ENCODE peak calls at places on chromosomes 16 and 17, in five cellular contexts. S is BE2C; C is cardiac muscle cell; X is left lung; M is CD8-positive, alpha-beta T cell. A is an unnamed sample.

GRCh38 chr16:75267631-75268264 is 16.3 kb upstream of the BCAR1 start:
- DNase-seq in S (peak), C (peak), X (peak), M (no peak), A (no peak)

GRCh38 chr17:76940738-76941350 is 72.6 kb downstream of the MGAT5B start:
- DNase-seq in S (peak), C (no peak), X (no peak), M (no peak), A (no peak)

GRCh38 chr16:84650062-84650991 is 2.0 kb downstream of the KLHL36 start:
- DNase-seq in S (no peak), C (no peak), X (no peak), M (no peak), A (no peak)

GRCh38 chr17:75367312-75367711 is 38.2 kb downstream of the GRB2 start:
- DNase-seq in S (no peak), C (no peak), X (no peak), M (no peak), A (no peak)

GRCh38 chr17:29709861-29710849 is 87.4 kb upstream of the CORO6 start:
- DNase-seq in S (no peak), C (no peak), X (no peak), M (no peak), A (no peak)

GRCh38 chr17:66580601-66581385 is 254.1 kb upstream of the CACNG5 start:
- DNase-seq in S (peak), C (no peak), X (peak), M (no peak), A (no peak)

GRCh38 chr16:14097182-14097951 is 26.2 kb downstream of the MRTFB start:
- DNase-seq in S (no peak), C (peak), X (no peak), M (no peak), A (no peak)

GRCh38 chr17:2084129-2084765 is 29.3 kb downstream of the HIC1 start:
- DNase-seq in S (peak), C (no peak), X (no peak), M (no peak), A (no peak)

GRCh38 chr16:57859331-57859730 is 57.0 kb upstream of the KIFC3 start:
- DNase-seq in S (peak), C (peak), X (no peak), M (no peak), A (no peak)
- TF ChIP-seq CTCF in S (peak), C (peak), X (no peak), M (no peak), A (peak)

DNA sequence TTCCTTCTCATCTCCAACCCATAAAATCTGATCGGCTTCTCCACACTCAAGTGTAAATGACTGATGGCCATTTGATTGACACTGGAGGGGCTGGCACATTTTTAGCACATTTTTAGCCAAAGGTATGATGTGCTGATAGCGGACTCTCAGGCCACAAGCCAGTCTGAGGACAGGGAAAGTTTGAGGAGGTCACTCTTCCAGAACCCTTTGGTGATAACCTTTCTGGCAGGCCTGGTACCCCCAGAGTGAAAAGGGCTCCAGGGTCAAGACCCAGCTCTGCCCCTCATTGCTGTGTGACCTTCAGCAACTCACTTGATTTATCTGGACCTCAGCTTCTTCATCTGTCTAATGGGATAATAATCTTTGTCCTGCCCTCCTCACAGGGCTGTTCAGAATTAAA is 1.7 kb upstream of the NLRC5 start:
- DNase-seq in S (no peak), C (no peak), X (no peak), M (no peak), A (no peak)
- H3K4me3 ChIP-seq in S (no peak), C (no peak), X (no peak), M (peak), A (no peak)

DNA sequence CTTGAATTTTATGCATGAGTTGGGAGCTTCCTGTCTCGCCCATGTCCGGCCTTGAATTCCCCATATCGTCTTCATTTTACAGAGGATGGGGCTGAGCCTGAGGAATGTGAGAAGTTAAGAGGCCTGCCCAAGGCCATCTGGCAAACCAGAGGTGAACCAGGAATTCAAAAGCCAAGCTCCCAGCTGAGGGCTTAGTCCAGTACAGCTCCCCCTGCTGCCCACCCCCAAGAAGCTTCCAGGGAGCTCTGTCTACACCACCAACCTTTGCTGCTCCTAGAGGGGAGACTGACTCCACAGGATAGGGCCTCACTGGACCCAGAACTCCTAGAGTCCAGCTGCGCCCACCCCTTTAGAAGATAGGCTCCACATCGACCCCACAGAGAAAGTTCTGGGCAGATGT is 20.7 kb upstream of the C16orf78 start:
- DNase-seq in S (peak), C (peak), X (no peak), M (no peak), A (no peak)
- TF ChIP-seq CTCF in S (peak), C (peak), X (no peak), M (no peak), A (peak)

DNA sequence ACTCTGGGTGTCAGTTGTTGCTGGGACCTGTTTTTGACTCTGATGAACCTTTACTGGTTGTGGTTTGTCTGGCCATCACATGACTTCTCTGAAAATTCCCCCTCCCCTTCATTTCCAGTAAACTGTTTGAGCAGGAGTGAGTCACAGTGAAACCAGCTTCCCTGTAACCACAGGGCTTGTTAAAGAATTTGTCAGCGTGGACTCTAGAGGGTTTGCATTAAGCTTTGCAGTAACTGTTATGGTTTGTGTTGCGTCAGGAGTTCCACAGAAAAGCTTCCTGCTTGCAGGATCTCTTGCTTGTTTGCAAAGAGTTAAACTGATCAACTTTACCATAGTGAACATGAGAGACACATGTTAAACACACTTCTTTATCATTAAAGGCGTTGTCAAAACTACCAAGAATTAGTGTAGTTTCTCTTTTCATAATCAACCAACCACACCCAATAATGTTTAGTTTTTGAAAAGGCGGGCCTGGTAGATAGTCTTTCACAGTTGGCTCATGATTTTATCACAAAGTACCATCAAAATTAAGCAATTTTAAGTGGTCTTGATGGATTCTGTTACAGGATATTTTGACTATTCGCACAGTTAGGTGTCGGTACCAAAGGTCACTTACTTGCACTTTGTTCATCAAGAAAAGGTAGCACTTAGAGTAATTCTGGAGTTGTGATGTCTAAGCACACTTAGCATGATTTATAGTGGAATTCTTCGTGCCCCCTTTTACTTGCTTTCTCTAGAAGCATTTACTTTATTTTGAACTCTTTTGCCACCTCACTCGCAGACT is 79.3 kb downstream of the VMP1 start:
- DNase-seq in S (peak), C (peak), X (peak), M (peak), A (peak)
- H3K4me3 ChIP-seq in S (peak), C (no peak), X (peak), M (peak), A (peak)